ENCODE peak calls at places on chromosomes 7 and 10, in nine cellular contexts. Q, M, T, G, E, D, A, Z and B are unnamed samples.

GRCh38 chr7:155938129-155938528 is 125.9 kb upstream of the SHH start:
- DNase-seq in Q (no peak), M (peak), T (no peak), G (no peak), E (no peak), D (no peak), A (no peak), Z (no peak), B (no peak)

GRCh38 chr7:106768324-106768751 is 96.7 kb upstream of the PIK3CG start:
- DNase-seq in Q (no peak), M (no peak), T (no peak), G (no peak), E (no peak), D (no peak), A (no peak), Z (no peak), B (no peak)

GRCh38 chr10:12687996-12688395 is 313.5 kb downstream of the CCDC3 start:
- DNase-seq in Q (no peak), M (peak), T (no peak), G (no peak), E (no peak), D (no peak), A (no peak), Z (no peak), B (no peak)

GRCh38 chr7:96327429-96327828 is 5.5 kb upstream of the SLC25A13 start:
- DNase-seq in Q (no peak), M (peak), T (peak), G (peak), E (no peak), D (no peak), A (no peak), Z (no peak), B (no peak)

GRCh38 chr7:156614434-156615264 is 25.9 kb upstream of the RNF32 start:
- DNase-seq in Q (no peak), M (no peak), T (peak), G (peak), E (no peak), D (no peak), A (no peak), Z (no peak), B (no peak)

GRCh38 chr10:50510517-50511473 is 113.0 kb downstream of the SGMS1 start:
- DNase-seq in Q (no peak), M (no peak), T (no peak), G (no peak), E (no peak), D (no peak), A (no peak), Z (no peak), B (no peak)

GRCh38 chr7:64992971-64993370 is 2.1 kb upstream of the ZNF117 start:
- DNase-seq in Q (no peak), M (peak), T (no peak), G (no peak), E (no peak), D (no peak), A (no peak), Z (no peak), B (no peak)

GRCh38 chr7:90551036-90551435 is 45.1 kb upstream of the CDK14 start:
- DNase-seq in Q (no peak), M (peak), T (no peak), G (peak), E (no peak), D (no peak), A (no peak), Z (no peak), B (no peak)

GRCh38 chr10:69239816-69240434 is 19.8 kb downstream of the HKDC1 start:
- DNase-seq in Q (no peak), M (no peak), T (no peak), G (no peak), E (no peak), D (no peak), A (no peak), Z (no peak), B (no peak)

GRCh38 chr10:86360657-86361056 is 5.9 kb downstream of the GRID1 start:
- DNase-seq in Q (no peak), M (no peak), T (no peak), G (no peak), E (no peak), D (no peak), A (no peak), Z (no peak), B (no peak)

GRCh38 chr10:97229322-97229721 is 43.6 kb upstream of the SLIT1 start:
- DNase-seq in Q (no peak), M (peak), T (no peak), G (no peak), E (no peak), D (no peak), A (no peak), Z (no peak), B (no peak)

GRCh38 chr7:31027161-31027965 is 24.7 kb upstream of the ADCYAP1R1 start:
- DNase-seq in Q (peak), M (no peak), T (no peak), G (no peak), E (no peak), D (peak), A (no peak), Z (peak), B (no peak)

GRCh38 chr7:116920359-116920758 is 32.9 kb upstream of the ST7 start:
- DNase-seq in Q (no peak), M (no peak), T (no peak), G (no peak), E (no peak), D (no peak), A (no peak), Z (no peak), B (no peak)

GRCh38 chr7:150992833-150993302 is 2.1 kb downstream of the NOS3 start:
- DNase-seq in Q (peak), M (peak), T (no peak), G (no peak), E (no peak), D (no peak), A (no peak), Z (peak), B (no peak)

GRCh38 chr7:138958026-138958956 is 22.9 kb downstream of the KIAA1549 start:
- DNase-seq in Q (no peak), M (peak), T (no peak), G (no peak), E (no peak), D (no peak), A (no peak), Z (no peak), B (no peak)

GRCh38 chr10:102245932-102246251 is 560 bp downstream of the GBF1 start:
- DNase-seq in Q (no peak), M (no peak), T (no peak), G (no peak), E (no peak), D (no peak), A (no peak), Z (no peak), B (no peak)

GRCh38 chr7:101559586-101559985 is 69.5 kb downstream of the MYL10 start:
- DNase-seq in Q (no peak), M (no peak), T (no peak), G (no peak), E (no peak), D (no peak), A (no peak), Z (peak), B (no peak)

GRCh38 chr7:36970551-36971514 is 246.5 kb upstream of the AOAH start:
- DNase-seq in Q (no peak), M (no peak), T (no peak), G (no peak), E (no peak), D (no peak), A (no peak), Z (no peak), B (no peak)

GRCh38 chr10:61974611-61975010 is 73.1 kb downstream of the ARID5B start:
- DNase-seq in Q (no peak), M (no peak), T (no peak), G (peak), E (peak), D (peak), A (peak), Z (peak), B (no peak)

GRCh38 chr7:78134256-78134655 is 335.7 kb downstream of the PHTF2 start:
- DNase-seq in Q (no peak), M (peak), T (no peak), G (no peak), E (no peak), D (no peak), A (peak), Z (no peak), B (no peak)

GRCh38 chr7:74494076-74494548 is 40.4 kb downstream of the GTF2IRD1 start:
- DNase-seq in Q (no peak), M (no peak), T (no peak), G (no peak), E (no peak), D (no peak), A (no peak), Z (no peak), B (no peak)

GRCh38 chr10:16509996-16510395 is 11.7 kb downstream of the C1QL3 start:
- DNase-seq in Q (no peak), M (peak), T (no peak), G (no peak), E (no peak), D (no peak), A (peak), Z (no peak), B (no peak)

GRCh38 chr10:62582804-62583208 is 208.6 kb downstream of the ZNF365 start:
- DNase-seq in Q (no peak), M (peak), T (no peak), G (no peak), E (no peak), D (no peak), A (peak), Z (peak), B (no peak)

GRCh38 chr10:110355181-110355831 is 50.6 kb upstream of the SMNDC1 start:
- DNase-seq in Q (no peak), M (no peak), T (no peak), G (no peak), E (no peak), D (no peak), A (no peak), Z (no peak), B (no peak)

GRCh38 chr7:92135100-92135429 is 788 bp upstream of the CYP51A1 start:
- DNase-seq in Q (peak), M (peak), T (no peak), G (no peak), E (peak), D (peak), A (peak), Z (peak), B (no peak)

GRCh38 chr7:144516729-144517128 is 113.2 kb upstream of the NOBOX start:
- DNase-seq in Q (no peak), M (no peak), T (no peak), G (no peak), E (no peak), D (no peak), A (no peak), Z (no peak), B (no peak)

GRCh38 chr7:132206594-132206993 is 369.7 kb downstream of the PLXNA4 start:
- DNase-seq in Q (no peak), M (no peak), T (no peak), G (no peak), E (no peak), D (no peak), A (no peak), Z (no peak), B (no peak)

GRCh38 chr10:29067161-29067560 is 221.7 kb upstream of the LYZL1 start:
- DNase-seq in Q (no peak), M (peak), T (no peak), G (no peak), E (no peak), D (no peak), A (peak), Z (no peak), B (no peak)

GRCh38 chr7:158695726-158696452 is 8.7 kb downstream of the NCAPG2 start:
- DNase-seq in Q (no peak), M (peak), T (peak), G (peak), E (no peak), D (peak), A (peak), Z (peak), B (no peak)

GRCh38 chr10:27742926-27743735 is 2.5 kb downstream of the MKX start:
- DNase-seq in Q (peak), M (no peak), T (no peak), G (no peak), E (peak), D (no peak), A (no peak), Z (peak), B (peak)

GRCh38 chr10:95394161-95394880 is 103.5 kb upstream of the PDLIM1 start:
- DNase-seq in Q (no peak), M (peak), T (peak), G (no peak), E (no peak), D (no peak), A (no peak), Z (no peak), B (no peak)

GRCh38 chr7:90747521-90747920 is 151.4 kb downstream of the CDK14 start:
- DNase-seq in Q (no peak), M (no peak), T (no peak), G (no peak), E (no peak), D (no peak), A (no peak), Z (no peak), B (no peak)

GRCh38 chr10:132627736-132628512 is 90.3 kb downstream of the INPP5A start:
- DNase-seq in Q (peak), M (no peak), T (no peak), G (peak), E (no peak), D (peak), A (peak), Z (peak), B (no peak)

GRCh38 chr7:84277628-84278224 is 83.1 kb upstream of the SEMA3A start:
- DNase-seq in Q (no peak), M (no peak), T (no peak), G (no peak), E (no peak), D (no peak), A (no peak), Z (no peak), B (no peak)

GRCh38 chr10:130740166-130740565 is 571.4 kb downstream of the TCERG1L start:
- DNase-seq in Q (no peak), M (no peak), T (no peak), G (no peak), E (peak), D (no peak), A (no peak), Z (no peak), B (no peak)

GRCh38 chr10:126075009-126075408 is 178.6 kb downstream of the FANK1 start:
- DNase-seq in Q (no peak), M (peak), T (no peak), G (no peak), E (no peak), D (no peak), A (no peak), Z (no peak), B (no peak)

GRCh38 chr7:27551803-27552202 is 110.9 kb downstream of the HIBADH start:
- DNase-seq in Q (no peak), M (no peak), T (no peak), G (peak), E (no peak), D (no peak), A (no peak), Z (no peak), B (no peak)

GRCh38 chr10:29735628-29736324 is 101.0 kb upstream of the SVIL start:
- DNase-seq in Q (peak), M (peak), T (peak), G (no peak), E (peak), D (no peak), A (peak), Z (peak), B (peak)